ENCODE peak calls at places on chromosomes 6 and 20, in six cellular contexts. E is HepG2, U is GM12878, X is WTC11, A is HCT116, I is H1. L is an unnamed sample.

GRCh38 chr20:2914160-2914559 is 40.9 kb downstream of the PTPRA start:
- DNase-seq in E (peak), U (no peak), X (no peak), A (no peak), I (no peak), L (no peak)

GRCh38 chr20:46122071-46122470 is 4.0 kb downstream of the CD40 start:
- DNase-seq in E (peak), U (no peak), X (no peak), A (no peak), I (no peak), L (no peak)

GRCh38 chr6:34161857-34162515 is 16.1 kb upstream of the GRM4 start:
- DNase-seq in E (no peak), U (no peak), X (peak), A (no peak), I (no peak), L (no peak)

GRCh38 chr20:57173986-57174385 is 92.5 kb downstream of the BMP7 start:
- DNase-seq in E (no peak), U (no peak), X (no peak), A (no peak), I (no peak), L (no peak)

GRCh38 chr6:170082067-170082466 is 208.8 kb downstream of the DLL1 start:
- DNase-seq in E (no peak), U (no peak), X (no peak), A (no peak), I (no peak), L (no peak)

GRCh38 chr6:45969883-45970282 is 45.8 kb downstream of the CLIC5 start:
- DNase-seq in E (no peak), U (no peak), X (no peak), A (no peak), I (no peak), L (no peak)

GRCh38 chr6:14831922-14832321 is 413.9 kb upstream of the JARID2 start:
- DNase-seq in E (no peak), U (no peak), X (no peak), A (no peak), I (no peak), L (no peak)

GRCh38 chr6:144216668-144217218 is 66.4 kb downstream of the STX11 start:
- DNase-seq in E (no peak), U (no peak), X (peak), A (no peak), I (no peak), L (peak)

GRCh38 chr6:153024401-153025017 is 22.0 kb upstream of the MTRF1L start:
- DNase-seq in E (peak), U (peak), X (peak), A (peak), I (peak), L (peak)

DNA sequence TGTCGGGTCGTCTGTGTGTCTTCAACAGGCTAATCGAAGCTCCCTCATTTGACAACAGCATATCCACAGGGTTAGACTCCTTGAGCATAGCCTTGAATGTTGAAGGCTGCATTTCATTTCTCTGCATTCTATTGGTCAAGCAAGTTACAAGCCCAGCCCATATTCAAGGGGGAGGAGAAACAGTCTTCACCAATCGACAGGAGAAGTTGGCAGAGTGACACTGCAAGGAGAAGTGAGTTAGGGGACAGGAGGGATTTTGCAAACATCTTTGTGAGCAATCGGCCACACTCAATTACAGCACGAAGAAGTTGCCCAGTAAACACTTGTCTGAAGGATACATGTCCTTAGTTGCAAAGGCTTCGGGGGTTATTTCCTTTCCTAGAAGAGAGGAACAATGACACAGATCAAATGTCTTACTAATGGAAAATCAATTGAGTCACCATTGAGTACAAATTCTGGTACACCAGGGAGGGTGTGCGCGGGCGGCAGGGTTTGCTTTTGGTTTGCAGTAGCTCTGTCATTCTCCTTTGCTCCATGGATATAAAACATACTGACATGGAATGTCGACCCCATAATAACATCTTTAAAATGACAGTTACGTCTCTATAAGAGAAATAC is 60.6 kb upstream of the NT5E start:
- DNase-seq in E (no peak), U (no peak), X (no peak), A (no peak), I (no peak), L (no peak)
- TF ChIP-seq SP1 in E (no peak), U (no peak), X (no peak), A (no peak), I (no peak), L (no peak)

DNA sequence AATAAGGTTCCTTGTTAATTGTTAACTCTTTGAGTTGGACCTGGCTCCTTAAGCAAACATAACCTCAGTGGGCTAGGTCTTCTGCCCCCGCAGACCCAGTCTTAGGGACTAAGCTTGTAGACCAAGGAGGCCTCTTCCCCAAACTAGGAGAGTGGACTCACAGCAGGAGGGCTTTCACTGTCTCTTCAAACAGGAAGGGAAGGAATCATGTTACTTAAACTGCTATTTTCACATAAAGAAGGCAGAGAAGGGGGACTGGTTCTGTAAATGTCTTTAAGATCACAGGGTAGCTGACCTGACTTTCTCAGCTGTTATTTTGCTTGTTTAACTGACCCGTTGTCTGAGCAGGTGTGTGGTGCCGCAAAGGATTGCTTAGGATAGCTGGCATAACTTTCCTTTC is 34.9 kb upstream of the PRDM1 start:
- DNase-seq in E (no peak), U (no peak), X (peak), A (no peak), I (peak), L (no peak)
- TF ChIP-seq SP1 in E (no peak), U (no peak), X (peak), A (no peak), I (no peak), L (no peak)

GRCh38 chr20:53421343-53421742 is 172.3 kb downstream of the ZNF217 start:
- DNase-seq in E (no peak), U (no peak), X (no peak), A (no peak), I (no peak), L (no peak)
- TF ChIP-seq SP1 in E (no peak), U (no peak), X (no peak), A (no peak), I (no peak), L (no peak)

DNA sequence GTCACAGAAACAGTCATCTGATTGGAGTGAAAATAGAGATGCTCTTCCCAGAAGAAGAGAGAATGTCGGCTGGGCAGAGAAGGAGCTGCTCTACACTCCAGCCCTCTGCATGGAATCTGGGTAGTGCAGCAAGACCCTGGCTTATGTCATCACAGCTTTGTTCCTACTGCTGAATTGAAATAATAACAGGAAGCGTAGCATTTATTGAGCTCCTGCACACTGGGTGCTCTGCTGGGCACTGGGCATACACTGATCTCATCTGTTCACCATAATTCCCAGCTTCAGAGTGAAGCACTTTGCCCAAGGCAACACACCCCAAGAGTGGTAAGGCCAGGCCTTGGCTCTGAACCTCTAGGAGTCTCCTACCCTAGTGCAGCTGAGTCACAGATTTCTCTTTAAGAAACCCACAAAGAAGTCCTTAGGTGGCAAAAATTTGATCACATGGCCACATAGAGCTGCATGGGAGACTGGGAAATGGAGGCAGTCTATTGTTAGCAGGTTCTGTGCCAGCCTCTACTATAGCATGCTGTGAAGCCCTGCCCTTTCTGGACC is 3.9 kb upstream of the SDCBP2 start:
- DNase-seq in E (no peak), U (no peak), X (no peak), A (no peak), I (no peak), L (no peak)
- TF ChIP-seq SP1 in E (no peak), U (no peak), X (no peak), A (no peak), I (no peak), L (no peak)

DNA sequence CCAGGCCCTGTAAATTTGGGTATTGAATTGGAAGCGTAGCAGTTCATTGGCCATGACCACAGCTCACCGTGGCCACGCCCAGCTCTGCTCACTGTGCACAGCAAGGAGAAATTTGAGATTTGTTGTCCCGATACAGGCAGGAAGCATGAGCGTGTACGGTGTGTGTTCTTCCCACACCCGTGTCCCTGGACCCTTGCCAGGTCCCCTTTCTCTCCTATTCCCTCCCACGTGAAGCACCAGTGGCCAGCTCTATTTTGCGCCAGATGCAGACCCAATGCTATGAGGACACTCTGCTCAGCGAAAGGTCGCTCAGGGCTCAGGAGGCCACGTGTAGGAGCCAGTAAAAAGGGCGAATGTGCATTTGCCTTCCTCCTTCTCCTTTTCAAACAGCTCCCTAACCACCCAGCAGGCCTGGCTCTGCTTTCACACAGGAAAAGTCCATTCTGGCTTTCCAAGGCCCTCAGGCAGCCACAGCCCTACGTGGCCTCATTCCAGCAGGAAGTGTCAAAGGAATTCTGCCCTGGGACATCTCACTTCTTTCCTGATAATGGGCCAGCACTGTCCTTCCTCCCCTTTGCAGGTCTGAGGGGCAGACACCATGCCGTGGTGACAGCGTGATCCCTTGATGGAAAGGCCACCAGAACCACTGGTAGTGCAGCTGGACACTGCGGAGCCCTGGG is 499.2 kb upstream of the CDH4 start:
- DNase-seq in E (no peak), U (no peak), X (no peak), A (no peak), I (no peak), L (no peak)
- TF ChIP-seq SP1 in E (no peak), U (no peak), X (no peak), A (no peak), I (no peak), L (no peak)

GRCh38 chr6:26428206-26428605 is 12.1 kb upstream of the BTN3A3 start:
- DNase-seq in E (no peak), U (no peak), X (no peak), A (no peak), I (no peak), L (no peak)

GRCh38 chr6:26430787-26431186 is 9.5 kb upstream of the BTN3A3 start:
- DNase-seq in E (no peak), U (no peak), X (no peak), A (no peak), I (no peak), L (no peak)

GRCh38 chr6:26436018-26436417 is 4.3 kb upstream of the BTN3A3 start:
- DNase-seq in E (no peak), U (no peak), X (no peak), A (no peak), I (no peak), L (no peak)

GRCh38 chr6:26431258-26432162 is 8.8 kb upstream of the BTN3A3 start:
- DNase-seq in E (no peak), U (no peak), X (no peak), A (no peak), I (no peak), L (no peak)

GRCh38 chr6:26432622-26433021 is 7.7 kb upstream of the BTN3A3 start:
- DNase-seq in E (peak), U (no peak), X (no peak), A (no peak), I (no peak), L (no peak)
- TF ChIP-seq SP1 in E (no peak), U (no peak), X (no peak), A (no peak), I (no peak), L (no peak)

GRCh38 chr6:36430351-36430750 is 12.3 kb downstream of the PXT1 start:
- DNase-seq in E (no peak), U (no peak), X (no peak), A (no peak), I (no peak), L (no peak)

GRCh38 chr6:36428911-36429310 is 13.7 kb downstream of the PXT1 start:
- DNase-seq in E (no peak), U (no peak), X (no peak), A (no peak), I (no peak), L (no peak)

GRCh38 chr6:36436466-36436865 is 6.2 kb downstream of the PXT1 start:
- DNase-seq in E (no peak), U (no peak), X (no peak), A (no peak), I (no peak), L (no peak)

GRCh38 chr6:36431197-36431596 is 11.5 kb downstream of the PXT1 start:
- DNase-seq in E (no peak), U (no peak), X (no peak), A (no peak), I (no peak), L (no peak)

GRCh38 chr6:36432151-36432633 is 10.5 kb downstream of the PXT1 start:
- DNase-seq in E (no peak), U (no peak), X (no peak), A (no peak), I (no peak), L (no peak)
- TF ChIP-seq SP1 in E (no peak), U (no peak), X (no peak), A (no peak), I (no peak), L (no peak)

DNA sequence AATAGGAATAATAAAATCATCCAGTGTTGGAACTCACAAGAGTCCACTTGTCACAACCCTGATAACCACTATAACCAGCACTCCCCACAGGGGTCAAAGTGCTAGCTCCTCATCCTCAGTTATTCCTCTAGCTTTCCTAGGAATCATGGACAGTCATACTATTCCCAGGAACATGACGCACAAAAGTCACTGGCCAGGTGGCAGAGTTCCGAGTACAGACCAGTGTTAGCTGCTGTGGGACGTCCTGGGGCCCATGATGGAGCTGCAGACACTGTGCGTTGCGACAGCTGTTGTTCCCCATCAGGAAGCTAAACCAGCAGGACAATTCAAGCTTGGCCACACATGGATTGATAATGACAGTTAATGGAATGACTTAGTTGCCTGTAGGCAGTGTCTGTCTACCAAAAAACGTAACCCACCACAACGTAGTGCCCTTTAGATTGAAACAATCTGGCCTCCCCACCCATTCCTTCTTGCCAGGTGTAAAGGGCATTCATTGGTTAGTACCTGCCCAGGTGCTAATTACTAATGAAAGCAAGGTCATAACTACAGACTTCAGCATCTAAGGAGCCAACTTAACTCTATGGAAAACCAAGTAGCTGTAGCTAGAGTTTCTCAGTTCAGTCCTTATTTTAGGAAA is 17.4 kb downstream of the EZR start:
- DNase-seq in E (no peak), U (no peak), X (no peak), A (no peak), I (no peak), L (no peak)
- TF ChIP-seq SP1 in E (no peak), U (no peak), X (no peak), A (no peak), I (no peak), L (no peak)

GRCh38 chr6:156402227-156402626 is 375.0 kb upstream of the ARID1B start:
- DNase-seq in E (no peak), U (no peak), X (no peak), A (no peak), I (no peak), L (no peak)
- TF ChIP-seq SP1 in E (no peak), U (no peak), X (no peak), A (no peak), I (no peak), L (no peak)

L was measured in HEK293T.